ENCODE peak calls at places on chromosomes 16 and 17, in seven cellular contexts. A is psoas muscle; N is sciatic nerve; V is breast epithelium; C is kidney tubule cell; P is H9; I is stimulated activated CD8-positive, alpha-beta memory T cell treated with anti-CD3 and anti-CD28 coated beads, Interleukin-12 subunit alpha, Interleukin-12 subunit beta, amount 100 ng/mL, for 1 hour. X is an unnamed sample.

GRCh38 chr17:66829883-66830282 is 5.0 kb upstream of the CACNG5 start:
- DNase-seq in A (no peak), N (no peak), V (no peak), C (no peak), P (peak), I (no peak), X (no peak)

GRCh38 chr16:31467151-31467550 is 4.8 kb upstream of the TGFB1I1 start:
- DNase-seq in A (no peak), N (no peak), V (no peak), C (no peak), P (no peak), I (no peak), X (peak)

GRCh38 chr16:3283525-3284447 is 495 bp downstream of the ZNF263 start:
- DNase-seq in A (peak), N (peak), V (no peak), C (peak), P (no peak), I (no peak), X (no peak)

GRCh38 chr17:30378191-30378796 is 433 bp upstream of the CPD start:
- DNase-seq in A (no peak), N (peak), V (no peak), C (peak), P (no peak), I (peak), X (peak)

GRCh38 chr16:53967172-53967571 is 263.2 kb downstream of the FTO start:
- DNase-seq in A (peak), N (no peak), V (no peak), C (no peak), P (no peak), I (no peak), X (no peak)

GRCh38 chr17:80219777-80220708 is at the start of the genes SGSH and SLC26A11:
- DNase-seq in A (peak), N (peak), V (peak), C (peak), P (peak), I (peak), X (peak)

GRCh38 chr17:80456465-80457235 is 19.8 kb downstream of the NPTX1 start:
- DNase-seq in A (peak), N (no peak), V (no peak), C (no peak), P (no peak), I (no peak), X (no peak)

GRCh38 chr16:1150511-1150982 is 2.4 kb upstream of the CACNA1H start:
- DNase-seq in A (no peak), N (no peak), V (no peak), C (no peak), P (peak), I (no peak), X (no peak)

GRCh38 chr16:11759163-11759834 is 16.6 kb upstream of the TXNDC11 start:
- DNase-seq in A (no peak), N (no peak), V (no peak), C (peak), P (no peak), I (no peak), X (no peak)

GRCh38 chr17:72445055-72445991 is 324.5 kb downstream of the SOX9 start:
- DNase-seq in A (no peak), N (no peak), V (no peak), C (peak), P (no peak), I (no peak), X (peak)

GRCh38 chr17:27576429-27577123 is 54.4 kb upstream of the LGALS9 start:
- DNase-seq in A (no peak), N (no peak), V (no peak), C (no peak), P (no peak), I (no peak), X (no peak)

GRCh38 chr17:42325026-42325425 is 36.7 kb downstream of the STAT5A start:
- DNase-seq in A (peak), N (no peak), V (no peak), C (peak), P (no peak), I (no peak), X (no peak)

GRCh38 chr16:80231118-80231515 is 309.7 kb upstream of the DYNLRB2 start:
- DNase-seq in A (no peak), N (no peak), V (no peak), C (no peak), P (no peak), I (no peak), X (no peak)

GRCh38 chr17:75088902-75089417 is 1.2 kb downstream of the SLC16A5 start:
- DNase-seq in A (no peak), N (no peak), V (peak), C (peak), P (peak), I (no peak), X (no peak)

GRCh38 chr17:7307686-7308624 is 527 bp downstream of the EIF5A start:
- DNase-seq in A (peak), N (peak), V (no peak), C (peak), P (peak), I (no peak), X (peak)

GRCh38 chr16:12323007-12323699 is 346.6 kb downstream of the SNX29 start:
- DNase-seq in A (no peak), N (no peak), V (no peak), C (peak), P (no peak), I (no peak), X (no peak)

GRCh38 chr17:32142857-32143524 is 689 bp downstream of the RHOT1 start:
- DNase-seq in A (peak), N (no peak), V (no peak), C (peak), P (peak), I (no peak), X (peak)

GRCh38 chr16:86573646-86574508 is 4.5 kb upstream of the FOXL1 start:
- DNase-seq in A (no peak), N (no peak), V (no peak), C (no peak), P (no peak), I (no peak), X (no peak)

GRCh38 chr16:27365142-27366089 is 36.6 kb upstream of the IL21R start:
- DNase-seq in A (no peak), N (no peak), V (no peak), C (peak), P (no peak), I (no peak), X (no peak)

GRCh38 chr17:73189417-73190099 is 3.3 kb upstream of the COG1 start:
- DNase-seq in A (no peak), N (no peak), V (no peak), C (peak), P (peak), I (no peak), X (no peak)

GRCh38 chr17:41542357-41542756 is 14.2 kb upstream of the KRT19 start:
- DNase-seq in A (no peak), N (no peak), V (no peak), C (no peak), P (no peak), I (no peak), X (no peak)

GRCh38 chr17:5226940-5227878 is 7.5 kb downstream of the SCIMP start:
- DNase-seq in A (no peak), N (no peak), V (no peak), C (no peak), P (no peak), I (peak), X (peak)

X was measured in spleen.